ENCODE peak calls at places on chromosomes 6 and 20, in eight cellular contexts. One of them, this sample, is unnamed.
A peak's percentile ranks its signal among the peaks of the same experiment; 100 is the strongest.

GRCh38 chr6:29752451-29753308 is 29.4 kb downstream of the HLA-F start:
- DNase-seq in SK-N-SH: peak; percentile 77
- DNase-seq in PC-3: peak; percentile 94
- DNase-seq in HCT116: peak; percentile 90
- DNase-seq in neural progenitor cell: peak; percentile 94
- DNase-seq in MM.1S: peak; percentile 78
- DNase-seq in hepatocyte: peak; percentile 93
- DNase-seq in GM23338: peak; percentile 98
- DNase-seq in this sample: peak; percentile 90

GRCh38 chr6:38495922-38496635 is 143.7 kb downstream of the BTBD9 start:
- DNase-seq in SK-N-SH: no peak
- DNase-seq in PC-3: no peak
- DNase-seq in HCT116: no peak
- DNase-seq in neural progenitor cell: no peak
- DNase-seq in MM.1S: peak; percentile 36
- DNase-seq in hepatocyte: no peak
- DNase-seq in GM23338: no peak
- DNase-seq in this sample: no peak

GRCh38 chr6:80331522-80331921 is 225.1 kb downstream of the BCKDHB start:
- DNase-seq in SK-N-SH: no peak
- DNase-seq in PC-3: no peak
- DNase-seq in HCT116: no peak
- DNase-seq in neural progenitor cell: peak; percentile 28
- DNase-seq in MM.1S: no peak
- DNase-seq in hepatocyte: no peak
- DNase-seq in GM23338: no peak
- DNase-seq in this sample: no peak

GRCh38 chr20:51077601-51078000 is 54.7 kb upstream of the KCNG1 start:
- DNase-seq in SK-N-SH: no peak
- DNase-seq in PC-3: no peak
- DNase-seq in HCT116: no peak
- DNase-seq in neural progenitor cell: no peak
- DNase-seq in MM.1S: no peak
- DNase-seq in hepatocyte: no peak
- DNase-seq in GM23338: no peak
- DNase-seq in this sample: no peak

GRCh38 chr6:151655099-151655498 is 152.4 kb upstream of the ESR1 start:
- DNase-seq in SK-N-SH: no peak
- DNase-seq in PC-3: no peak
- DNase-seq in HCT116: no peak
- DNase-seq in neural progenitor cell: no peak
- DNase-seq in MM.1S: no peak
- DNase-seq in hepatocyte: no peak
- DNase-seq in GM23338: no peak
- DNase-seq in this sample: no peak

GRCh38 chr6:110662468-110663211 is 152.6 kb downstream of the CDK19 start:
- DNase-seq in SK-N-SH: no peak
- DNase-seq in PC-3: peak; percentile 74
- DNase-seq in HCT116: no peak
- DNase-seq in neural progenitor cell: no peak
- DNase-seq in MM.1S: no peak
- DNase-seq in hepatocyte: no peak
- DNase-seq in GM23338: no peak
- DNase-seq in this sample: no peak

GRCh38 chr20:59665656-59666555 is 61.6 kb downstream of the PHACTR3 start:
- DNase-seq in SK-N-SH: no peak
- DNase-seq in PC-3: no peak
- DNase-seq in HCT116: no peak
- DNase-seq in neural progenitor cell: no peak
- DNase-seq in MM.1S: no peak
- DNase-seq in hepatocyte: no peak
- DNase-seq in GM23338: no peak
- DNase-seq in this sample: no peak

GRCh38 chr6:40205004-40205403 is 270.7 kb upstream of the MOCS1 start:
- DNase-seq in SK-N-SH: no peak
- DNase-seq in PC-3: no peak
- DNase-seq in HCT116: no peak
- DNase-seq in neural progenitor cell: no peak
- DNase-seq in MM.1S: no peak
- DNase-seq in hepatocyte: no peak
- DNase-seq in GM23338: no peak
- DNase-seq in this sample: no peak

GRCh38 chr6:43269273-43270007 is 26.2 kb downstream of the TTBK1 start:
- DNase-seq in SK-N-SH: no peak
- DNase-seq in PC-3: no peak
- DNase-seq in HCT116: no peak
- DNase-seq in neural progenitor cell: peak; percentile 48
- DNase-seq in MM.1S: no peak
- DNase-seq in hepatocyte: peak; percentile 68
- DNase-seq in GM23338: peak; percentile 47
- DNase-seq in this sample: peak; percentile 45

GRCh38 chr20:50921055-50921454 is 10.2 kb downstream of the ADNP start:
- DNase-seq in SK-N-SH: no peak
- DNase-seq in PC-3: no peak
- DNase-seq in HCT116: no peak
- DNase-seq in neural progenitor cell: no peak
- DNase-seq in MM.1S: no peak
- DNase-seq in hepatocyte: no peak
- DNase-seq in GM23338: no peak
- DNase-seq in this sample: no peak

GRCh38 chr6:31918069-31918725 is 9.3 kb upstream of the C2 start:
- DNase-seq in SK-N-SH: no peak
- DNase-seq in PC-3: no peak
- DNase-seq in HCT116: no peak
- DNase-seq in neural progenitor cell: no peak
- DNase-seq in MM.1S: no peak
- DNase-seq in hepatocyte: no peak
- DNase-seq in GM23338: no peak
- DNase-seq in this sample: no peak

GRCh38 chr20:19993937-19994667 is 23.1 kb upstream of the NAA20 start:
- DNase-seq in SK-N-SH: no peak
- DNase-seq in PC-3: peak; percentile 94
- DNase-seq in HCT116: peak; percentile 40
- DNase-seq in neural progenitor cell: no peak
- DNase-seq in MM.1S: no peak
- DNase-seq in hepatocyte: no peak
- DNase-seq in GM23338: no peak
- DNase-seq in this sample: no peak

GRCh38 chr6:1422290-1422689 is 32.9 kb downstream of the FOXF2 start:
- DNase-seq in SK-N-SH: no peak
- DNase-seq in PC-3: peak; percentile 46
- DNase-seq in HCT116: no peak
- DNase-seq in neural progenitor cell: no peak
- DNase-seq in MM.1S: no peak
- DNase-seq in hepatocyte: no peak
- DNase-seq in GM23338: no peak
- DNase-seq in this sample: no peak

GRCh38 chr6:11497881-11498280 is 39.7 kb upstream of the TMEM170B start:
- DNase-seq in SK-N-SH: no peak
- DNase-seq in PC-3: no peak
- DNase-seq in HCT116: no peak
- DNase-seq in neural progenitor cell: no peak
- DNase-seq in MM.1S: no peak
- DNase-seq in hepatocyte: no peak
- DNase-seq in GM23338: no peak
- DNase-seq in this sample: no peak

GRCh38 chr6:149063443-149063842 is 254.1 kb upstream of the TAB2 start:
- DNase-seq in SK-N-SH: no peak
- DNase-seq in PC-3: no peak
- DNase-seq in HCT116: no peak
- DNase-seq in neural progenitor cell: no peak
- DNase-seq in MM.1S: no peak
- DNase-seq in hepatocyte: no peak
- DNase-seq in GM23338: no peak
- DNase-seq in this sample: no peak

GRCh38 chr6:149065658-149066556 is 251.6 kb upstream of the TAB2 start:
- DNase-seq in SK-N-SH: no peak
- DNase-seq in PC-3: no peak
- DNase-seq in HCT116: no peak
- DNase-seq in neural progenitor cell: no peak
- DNase-seq in MM.1S: no peak
- DNase-seq in hepatocyte: no peak
- DNase-seq in GM23338: no peak
- DNase-seq in this sample: peak; percentile 74

GRCh38 chr6:149062653-149063348 is 254.7 kb upstream of the TAB2 start:
- DNase-seq in SK-N-SH: no peak
- DNase-seq in PC-3: no peak
- DNase-seq in HCT116: no peak
- DNase-seq in neural progenitor cell: no peak
- DNase-seq in MM.1S: no peak
- DNase-seq in hepatocyte: no peak
- DNase-seq in GM23338: no peak
- DNase-seq in this sample: no peak

GRCh38 chr6:149061933-149062332 is 255.6 kb upstream of the TAB2 start:
- DNase-seq in SK-N-SH: no peak
- DNase-seq in PC-3: no peak
- DNase-seq in HCT116: no peak
- DNase-seq in neural progenitor cell: no peak
- DNase-seq in MM.1S: no peak
- DNase-seq in hepatocyte: no peak
- DNase-seq in GM23338: no peak
- DNase-seq in this sample: no peak

GRCh38 chr6:149064026-149065017 is 253.2 kb upstream of the TAB2 start:
- DNase-seq in SK-N-SH: no peak
- DNase-seq in PC-3: no peak
- DNase-seq in HCT116: no peak
- DNase-seq in neural progenitor cell: no peak
- DNase-seq in MM.1S: no peak
- DNase-seq in hepatocyte: no peak
- DNase-seq in GM23338: no peak
- DNase-seq in this sample: no peak
- TF ChIP-seq EZH2phosphoT487 in SK-N-SH: no peak
- TF ChIP-seq EZH2phosphoT487 in PC-3: no peak
- TF ChIP-seq EZH2phosphoT487 in HCT116: no peak
- TF ChIP-seq EZH2phosphoT487 in neural progenitor cell: no peak
- TF ChIP-seq EZH2phosphoT487 in MM.1S: no peak
- TF ChIP-seq EZH2phosphoT487 in hepatocyte: no peak
- TF ChIP-seq EZH2phosphoT487 in GM23338: no peak
- TF ChIP-seq EZH2phosphoT487 in this sample: no peak

GRCh38 chr6:83220121-83220520 is 27.0 kb downstream of the RWDD2A start:
- DNase-seq in SK-N-SH: no peak
- DNase-seq in PC-3: no peak
- DNase-seq in HCT116: no peak
- DNase-seq in neural progenitor cell: no peak
- DNase-seq in MM.1S: no peak
- DNase-seq in hepatocyte: no peak
- DNase-seq in GM23338: no peak
- DNase-seq in this sample: no peak

GRCh38 chr6:83226517-83226916 is 33.4 kb downstream of the RWDD2A start:
- DNase-seq in SK-N-SH: no peak
- DNase-seq in PC-3: peak; percentile 7
- DNase-seq in HCT116: no peak
- DNase-seq in neural progenitor cell: no peak
- DNase-seq in MM.1S: no peak
- DNase-seq in hepatocyte: no peak
- DNase-seq in GM23338: no peak
- DNase-seq in this sample: no peak

GRCh38 chr6:83221302-83221701 is 28.1 kb downstream of the RWDD2A start:
- DNase-seq in SK-N-SH: no peak
- DNase-seq in PC-3: no peak
- DNase-seq in HCT116: no peak
- DNase-seq in neural progenitor cell: no peak
- DNase-seq in MM.1S: no peak
- DNase-seq in hepatocyte: no peak
- DNase-seq in GM23338: no peak
- DNase-seq in this sample: no peak

GRCh38 chr6:83216806-83217205 is 23.6 kb downstream of the RWDD2A start:
- DNase-seq in SK-N-SH: no peak
- DNase-seq in PC-3: no peak
- DNase-seq in HCT116: no peak
- DNase-seq in neural progenitor cell: no peak
- DNase-seq in MM.1S: no peak
- DNase-seq in hepatocyte: no peak
- DNase-seq in GM23338: no peak
- DNase-seq in this sample: no peak

DNA sequence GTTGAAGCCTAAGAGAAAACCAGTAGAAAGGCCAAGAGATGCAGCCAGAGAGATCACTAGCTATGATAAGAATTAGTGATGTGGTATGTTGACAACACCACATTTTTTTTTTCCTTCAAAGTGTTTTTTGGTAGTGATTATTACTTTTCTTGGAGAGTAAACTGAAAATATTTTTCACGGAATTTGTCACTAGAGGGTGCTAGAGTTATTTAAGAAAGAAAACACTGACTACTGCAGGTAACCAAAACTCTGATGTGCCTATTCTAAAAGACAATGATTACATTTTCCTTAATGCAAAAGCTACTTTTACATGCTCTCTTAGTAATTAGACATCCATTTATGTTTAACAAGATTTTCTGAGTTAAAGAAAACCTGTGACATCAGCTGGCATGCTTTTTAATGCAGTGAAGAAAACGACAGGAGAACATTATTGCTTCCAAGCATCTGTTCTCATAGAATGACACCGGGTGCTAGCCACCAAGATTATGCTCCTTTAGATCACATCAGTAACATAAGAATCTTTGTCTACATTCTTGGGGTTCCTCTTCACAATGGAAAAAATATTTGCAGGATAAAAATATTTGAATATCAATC is 28.8 kb downstream of the RWDD2A start:
- DNase-seq in SK-N-SH: peak; percentile 28
- DNase-seq in PC-3: peak; percentile 57
- DNase-seq in HCT116: peak; percentile 18
- DNase-seq in neural progenitor cell: peak; percentile 65
- DNase-seq in MM.1S: peak; percentile 42
- DNase-seq in hepatocyte: peak; percentile 72
- DNase-seq in GM23338: peak; percentile 75
- DNase-seq in this sample: peak; percentile 49
- TF ChIP-seq CTCF in SK-N-SH: peak; percentile 77
- TF ChIP-seq CTCF in PC-3: peak; percentile 69
- TF ChIP-seq CTCF in HCT116: peak; percentile 30
- TF ChIP-seq CTCF in neural progenitor cell: peak; percentile 73
- TF ChIP-seq CTCF in MM.1S: peak; percentile 54
- TF ChIP-seq CTCF in hepatocyte: peak; percentile 65
- TF ChIP-seq CTCF in GM23338: peak; percentile 54
- TF ChIP-seq CTCF in this sample: peak; percentile 85

DNA sequence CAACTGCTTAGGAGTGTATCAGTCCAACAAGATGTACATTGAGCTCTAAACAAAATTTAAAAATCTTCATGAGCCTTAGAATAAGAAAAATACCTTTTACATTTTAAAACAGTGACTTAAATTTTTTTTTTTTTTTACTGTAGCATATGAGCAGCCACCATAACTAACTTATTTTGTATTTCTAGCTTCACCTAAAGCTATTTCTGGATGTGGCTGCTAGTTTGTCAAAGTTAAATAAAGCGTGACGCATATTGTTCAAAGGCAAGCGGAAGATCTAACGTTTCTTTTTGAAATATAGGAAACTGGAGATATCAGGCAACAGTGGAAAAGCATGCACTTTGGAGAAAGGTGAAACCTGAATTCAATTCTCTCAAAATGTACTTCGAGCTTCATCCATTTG is 3.3 kb upstream of the IL22RA2 start:
- DNase-seq in SK-N-SH: no peak
- DNase-seq in PC-3: no peak
- DNase-seq in HCT116: no peak
- DNase-seq in neural progenitor cell: no peak
- DNase-seq in MM.1S: no peak
- DNase-seq in hepatocyte: no peak
- DNase-seq in GM23338: no peak
- DNase-seq in this sample: no peak
- H3K27ac ChIP-seq in SK-N-SH: no peak overlapping the region
- H3K27ac ChIP-seq in PC-3: no peak overlapping the region
- H3K27ac ChIP-seq in HCT116: no peak overlapping the region
- H3K27ac ChIP-seq in neural progenitor cell: no peak overlapping the region
- H3K27ac ChIP-seq in MM.1S: no peak overlapping the region
- H3K27ac ChIP-seq in hepatocyte: no peak overlapping the region
- H3K27ac ChIP-seq in GM23338: no peak overlapping the region
- H3K27ac ChIP-seq in this sample: no peak overlapping the region

GRCh38 chr6:122789078-122789861 is at the start of gene SMPDL3A:
- DNase-seq in SK-N-SH: peak; percentile 69
- DNase-seq in PC-3: peak; percentile 72
- DNase-seq in HCT116: peak; percentile 57
- DNase-seq in neural progenitor cell: peak; percentile 88
- DNase-seq in MM.1S: peak; percentile 62
- DNase-seq in hepatocyte: peak; percentile 87
- DNase-seq in GM23338: peak; percentile 87
- DNase-seq in this sample: no peak
- TF ChIP-seq EZH2phosphoT487 in SK-N-SH: no peak
- TF ChIP-seq EZH2phosphoT487 in PC-3: no peak
- TF ChIP-seq EZH2phosphoT487 in HCT116: no peak
- TF ChIP-seq EZH2phosphoT487 in neural progenitor cell: no peak
- TF ChIP-seq EZH2phosphoT487 in MM.1S: no peak
- TF ChIP-seq EZH2phosphoT487 in hepatocyte: no peak
- TF ChIP-seq EZH2phosphoT487 in GM23338: no peak
- TF ChIP-seq EZH2phosphoT487 in this sample: no peak

This sample was measured in OCI-LY7.